ENCODE peak calls at places on chromosomes 12 and 14, in four cellular contexts. Q, Z, D and L are unnamed samples.

GRCh38 chr12:27015730-27016076 is 1.5 kb upstream of the TM7SF3 start:
- DNase-seq in D (peak; percentile 19), Z (no peak), Q (no peak), L (no peak)

GRCh38 chr14:25108959-25109358 is 59.0 kb upstream of the STXBP6 start:
- DNase-seq in Z (no peak), Q (no peak), D (no peak), L (peak; percentile 32)

GRCh38 chr14:92794547-92794941 is 439 bp downstream of the GOLGA5 start:
- DNase-seq in Z (no peak), D (peak; percentile 10), Q (no peak), L (no peak)

GRCh38 chr12:89454080-89454848 is 70.3 kb downstream of the GALNT4 start:
- DNase-seq in Z (no peak), D (no peak), Q (no peak), L (no peak)

GRCh38 chr12:70338531-70338930 is 27.6 kb upstream of the KCNMB4 start:
- DNase-seq in Q (no peak), Z (no peak), D (no peak), L (no peak)

GRCh38 chr12:57272337-57273151 is 21.6 kb upstream of the STAC3 start:
- DNase-seq in Q (no peak), D (no peak), Z (no peak), L (no peak)

GRCh38 chr12:51329742-51330141 is 5.8 kb upstream of the BIN2 start:
- DNase-seq in Q (no peak), D (no peak), Z (no peak), L (no peak)

GRCh38 chr12:45216297-45216982 is 545 bp downstream of the ANO6 start:
- DNase-seq in Q (no peak), D (peak; percentile 63), Z (peak; percentile 74), L (peak; percentile 30)

GRCh38 chr12:123908884-123909807 is 63.5 kb downstream of the CCDC92 start:
- DNase-seq in D (no peak), Q (no peak), Z (no peak), L (no peak)

GRCh38 chr12:77894548-77894947 is 63.9 kb downstream of the NAV3 start:
- DNase-seq in Z (no peak), Q (no peak), D (no peak), L (no peak)

GRCh38 chr12:47277972-47278448 is 198.3 kb upstream of the AMIGO2 start:
- DNase-seq in Q (no peak), Z (no peak), D (peak; percentile 74), L (no peak)

GRCh38 chr12:100142851-100143559 is at the start of gene BLTP3B:
- DNase-seq in Q (peak; percentile 27), D (peak; percentile 91), Z (peak; percentile 92), L (peak; percentile 62)

GRCh38 chr14:47549886-47550285 is 125.5 kb downstream of the MDGA2 start:
- DNase-seq in D (no peak), Z (no peak), Q (no peak), L (no peak)

GRCh38 chr12:61993734-61994345 is 266.4 kb upstream of the USP15 start:
- DNase-seq in Q (no peak), D (no peak), Z (no peak), L (peak; percentile 14)

GRCh38 chr12:45170456-45171042 is 45.3 kb upstream of the ANO6 start:
- DNase-seq in Q (peak; percentile 26), D (peak; percentile 76), Z (peak; percentile 94), L (peak; percentile 62)

GRCh38 chr14:61438860-61439765 is 117.7 kb downstream of the PRKCH start:
- DNase-seq in Z (no peak), Q (peak; percentile 90), D (no peak), L (peak; percentile 85)

GRCh38 chr12:52903285-52903854 is 1.5 kb downstream of the KRT8 start:
- DNase-seq in Q (no peak), Z (peak; percentile 91), D (peak; percentile 88), L (peak; percentile 69)

GRCh38 chr12:51666696-51667095 is 75.7 kb downstream of the SCN8A start:
- DNase-seq in Q (no peak), Z (no peak), D (no peak), L (no peak)

GRCh38 chr12:95548539-95549391 is 2.5 kb downstream of the USP44 start:
- DNase-seq in Z (peak; percentile 83), Q (no peak), D (peak; percentile 85), L (no peak)

GRCh38 chr14:101917413-101918124 is 46.8 kb upstream of the DYNC1H1 start:
- DNase-seq in Q (no peak), D (no peak), Z (peak; percentile 54), L (no peak)

GRCh38 chr14:25009891-25010290 is 40.1 kb downstream of the STXBP6 start:
- DNase-seq in Z (no peak), D (no peak), Q (no peak), L (peak; percentile 70)

GRCh38 chr12:93518725-93519124 is 51.4 kb downstream of the MRPL42 start:
- DNase-seq in Z (no peak), Q (no peak), D (no peak), L (no peak)

GRCh38 chr14:88129306-88130056 is 124.5 kb downstream of the GPR65 start:
- DNase-seq in Z (no peak), D (no peak), Q (no peak), L (no peak)

GRCh38 chr12:120849765-120850164 is 54.4 kb downstream of the SPPL3 start:
- DNase-seq in D (no peak), Z (no peak), Q (no peak), L (peak; percentile 9)

GRCh38 chr14:94269156-94269555 is 23.9 kb downstream of the SERPINA10 start:
- DNase-seq in D (no peak), Q (no peak), Z (no peak), L (no peak)

DNA sequence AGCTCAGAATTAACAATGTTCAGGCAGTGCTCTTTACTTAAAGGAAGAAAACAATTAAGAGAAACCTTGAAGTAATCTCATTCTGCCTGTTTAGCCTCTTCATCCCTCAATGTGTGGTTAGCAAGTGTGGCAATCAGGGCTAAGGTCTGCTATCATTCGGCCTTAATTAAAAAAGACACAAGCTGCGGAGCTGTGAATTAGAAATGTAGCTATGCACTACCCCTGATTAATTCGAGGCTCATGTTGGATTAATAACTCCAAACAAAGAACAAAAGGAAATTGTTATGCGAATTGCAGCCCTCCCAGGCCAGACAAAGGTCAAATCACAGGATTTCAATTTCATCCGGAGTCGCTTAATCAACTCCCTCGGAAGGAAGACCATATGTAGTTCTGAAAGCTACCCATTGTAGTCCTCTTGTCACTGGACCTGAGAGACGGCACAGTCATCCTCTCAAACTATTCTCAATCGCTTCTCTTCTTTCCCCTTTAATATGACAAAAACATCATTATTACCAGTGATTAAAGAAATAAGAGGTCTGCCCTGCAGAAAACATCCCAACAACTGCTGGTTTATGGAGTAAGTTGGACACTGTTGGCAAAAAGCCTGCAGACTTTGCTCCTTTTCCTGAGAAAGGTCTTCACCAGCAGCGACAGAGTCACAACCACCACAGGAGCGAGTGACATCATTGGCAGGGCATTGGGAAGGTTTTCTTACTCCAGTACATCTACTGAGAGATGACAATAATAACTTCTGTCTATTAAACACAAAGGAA is 71.1 kb upstream of the SOX5 start:
- DNase-seq in D (no peak), Q (no peak), Z (no peak), L (no peak)
- TF ChIP-seq SRF in D (no peak), Q (no peak), Z (no peak), L (no peak)

DNA sequence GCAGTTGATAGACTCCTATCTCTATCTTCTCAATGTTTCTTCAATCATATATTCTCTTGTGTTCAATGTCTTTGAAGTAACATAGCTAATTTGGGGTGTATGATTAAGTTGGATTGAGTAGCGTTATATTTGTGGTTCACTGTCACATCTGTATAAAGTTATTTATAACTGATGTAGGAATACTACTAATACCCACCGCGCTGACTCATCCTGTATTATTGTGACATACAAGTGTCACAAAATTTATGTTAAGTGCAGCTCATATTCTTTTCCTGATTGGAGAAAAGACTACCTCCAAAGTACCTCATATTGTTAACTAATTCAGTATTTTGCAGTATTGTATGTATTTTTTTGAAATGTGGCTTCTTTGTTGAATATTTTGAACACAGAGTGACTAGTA is 940.8 kb downstream of the SLC6A15 start:
- DNase-seq in Z (no peak), Q (no peak), D (no peak), L (no peak)
- TF ChIP-seq CHD2 in Z (no peak), Q (no peak), D (no peak), L (no peak)

DNA sequence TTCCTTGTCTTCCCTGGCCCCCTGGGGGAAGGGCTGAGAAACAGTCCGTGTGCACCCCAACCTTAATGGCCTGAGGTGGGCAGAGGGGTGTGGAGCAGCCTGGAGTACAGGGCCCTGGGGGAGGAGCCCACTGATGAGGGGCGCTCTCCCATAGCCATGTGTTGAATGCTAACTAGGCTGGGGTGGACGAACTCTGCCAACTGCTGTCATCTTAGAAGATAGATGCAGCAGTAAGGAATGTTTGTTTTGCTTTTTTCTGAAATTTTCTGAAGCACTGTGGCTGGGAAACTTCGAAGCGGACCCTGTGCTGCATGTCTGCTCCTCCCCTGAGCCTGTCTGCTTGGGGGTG is 54.8 kb upstream of the SRSF5 start:
- DNase-seq in D (no peak), Z (no peak), Q (no peak), L (no peak)
- TF ChIP-seq SRF in D (no peak), Z (no peak), Q (no peak), L (no peak)

GRCh38 chr14:57746563-57746962 is 119.3 kb downstream of the SLC35F4 start:
- DNase-seq in D (no peak), Q (no peak), Z (no peak), L (no peak)

GRCh38 chr14:57747036-57747435 is 118.9 kb downstream of the SLC35F4 start:
- DNase-seq in D (no peak), Z (no peak), Q (no peak), L (no peak)

GRCh38 chr14:57751400-57751799 is 114.5 kb downstream of the SLC35F4 start:
- DNase-seq in Q (no peak), Z (no peak), D (no peak), L (no peak)

GRCh38 chr14:57748279-57748678 is 117.6 kb downstream of the SLC35F4 start:
- DNase-seq in D (no peak), Q (no peak), Z (no peak), L (no peak)

GRCh38 chr14:57749267-57749666 is 116.6 kb downstream of the SLC35F4 start:
- DNase-seq in Q (no peak), D (no peak), Z (no peak), L (no peak)
- TF ChIP-seq CHD2 in Q (no peak), D (no peak), Z (no peak), L (no peak)

GRCh38 chr12:49110191-49111155 is at the start of gene LMBR1L:
- DNase-seq in Q (peak; percentile 93), Z (peak; percentile 93), D (peak; percentile 99), L (peak; percentile 97)

GRCh38 chr12:49105504-49106120 is 5.0 kb downstream of the LMBR1L start:
- DNase-seq in D (no peak), Q (no peak), Z (no peak), L (no peak)

GRCh38 chr12:49111206-49111605 is 559 bp upstream of the LMBR1L start:
- DNase-seq in Z (no peak), Q (no peak), D (no peak), L (no peak)

GRCh38 chr12:49108958-49109404 is 1.7 kb downstream of the LMBR1L start:
- DNase-seq in Q (no peak), D (no peak), Z (no peak), L (peak; percentile 23)

GRCh38 chr12:49109631-49110172 is 945 bp downstream of the LMBR1L start:
- DNase-seq in D (no peak), Z (no peak), Q (no peak), L (no peak)
- TF ChIP-seq SRF in D (no peak), Z (no peak), Q (no peak), L (no peak)

GRCh38 chr14:79044894-79045624 is 874.9 kb downstream of the NRXN3 start:
- DNase-seq in Q (no peak), D (no peak), Z (no peak), L (no peak)
- TF ChIP-seq CHD2 in Q (no peak), D (no peak), Z (no peak), L (no peak)